ENCODE peak calls at places on chromosomes 3 and 15, in seven cellular contexts. One of them, this sample, is unnamed.

GRCh38 chr15:94607176-94607654 is 375.9 kb downstream of the MCTP2 start:
- DNase-seq in D721Med: no peak
- DNase-seq in amniotic epithelial cell: no peak
- DNase-seq in astrocyte of the spinal cord: no peak
- DNase-seq in NCI-H2171: no peak
- DNase-seq in activated T-cell treated with anti-CD3 and anti-CD28 coated beads for 1 hour: no peak
- DNase-seq in activated CD4-positive, alpha-beta T cell treated with anti-CD3 and anti-CD28 coated beads for 4 hours: no peak
- DNase-seq in this sample: no peak

GRCh38 chr15:97941572-97941971 is 18.9 kb upstream of the ARRDC4 start:
- DNase-seq in activated T-cell treated with anti-CD3 and anti-CD28 coated beads for 1 hour: no peak
- DNase-seq in activated CD4-positive, alpha-beta T cell treated with anti-CD3 and anti-CD28 coated beads for 4 hours: no peak
- DNase-seq in amniotic epithelial cell: no peak
- DNase-seq in NCI-H2171: no peak
- DNase-seq in D721Med: no peak
- DNase-seq in astrocyte of the spinal cord: no peak
- DNase-seq in this sample: no peak

GRCh38 chr15:29674661-29675533 is 147.4 kb downstream of the TJP1 start:
- DNase-seq in astrocyte of the spinal cord: peak
- DNase-seq in NCI-H2171: peak
- DNase-seq in activated CD4-positive, alpha-beta T cell treated with anti-CD3 and anti-CD28 coated beads for 4 hours: no peak
- DNase-seq in amniotic epithelial cell: peak
- DNase-seq in D721Med: no peak
- DNase-seq in activated T-cell treated with anti-CD3 and anti-CD28 coated beads for 1 hour: no peak
- DNase-seq in this sample: no peak

GRCh38 chr3:132721479-132722164 is 587 bp downstream of the NPHP3 start:
- DNase-seq in amniotic epithelial cell: peak
- DNase-seq in activated T-cell treated with anti-CD3 and anti-CD28 coated beads for 1 hour: no peak
- DNase-seq in astrocyte of the spinal cord: peak
- DNase-seq in NCI-H2171: no peak
- DNase-seq in activated CD4-positive, alpha-beta T cell treated with anti-CD3 and anti-CD28 coated beads for 4 hours: peak
- DNase-seq in D721Med: no peak
- DNase-seq in this sample: peak

GRCh38 chr3:178300441-178300959 is 235.7 kb upstream of the KCNMB2 start:
- DNase-seq in activated T-cell treated with anti-CD3 and anti-CD28 coated beads for 1 hour: no peak
- DNase-seq in activated CD4-positive, alpha-beta T cell treated with anti-CD3 and anti-CD28 coated beads for 4 hours: no peak
- DNase-seq in D721Med: no peak
- DNase-seq in NCI-H2171: no peak
- DNase-seq in astrocyte of the spinal cord: no peak
- DNase-seq in amniotic epithelial cell: no peak
- DNase-seq in this sample: no peak

GRCh38 chr3:18124501-18124900 is 300.6 kb downstream of the SATB1 start:
- DNase-seq in activated CD4-positive, alpha-beta T cell treated with anti-CD3 and anti-CD28 coated beads for 4 hours: no peak
- DNase-seq in activated T-cell treated with anti-CD3 and anti-CD28 coated beads for 1 hour: no peak
- DNase-seq in astrocyte of the spinal cord: peak
- DNase-seq in NCI-H2171: peak
- DNase-seq in D721Med: no peak
- DNase-seq in amniotic epithelial cell: no peak
- DNase-seq in this sample: peak

GRCh38 chr3:97871788-97872187 is 50.0 kb downstream of the CRYBG3 start:
- DNase-seq in NCI-H2171: no peak
- DNase-seq in activated T-cell treated with anti-CD3 and anti-CD28 coated beads for 1 hour: no peak
- DNase-seq in D721Med: no peak
- DNase-seq in activated CD4-positive, alpha-beta T cell treated with anti-CD3 and anti-CD28 coated beads for 4 hours: no peak
- DNase-seq in amniotic epithelial cell: peak
- DNase-seq in astrocyte of the spinal cord: no peak
- DNase-seq in this sample: no peak

GRCh38 chr3:180962530-180962929 is 27.0 kb downstream of the DNAJC19 start:
- DNase-seq in activated T-cell treated with anti-CD3 and anti-CD28 coated beads for 1 hour: no peak
- DNase-seq in D721Med: no peak
- DNase-seq in astrocyte of the spinal cord: no peak
- DNase-seq in NCI-H2171: no peak
- DNase-seq in activated CD4-positive, alpha-beta T cell treated with anti-CD3 and anti-CD28 coated beads for 4 hours: no peak
- DNase-seq in amniotic epithelial cell: no peak
- DNase-seq in this sample: no peak

GRCh38 chr15:89129123-89129815 is 41.0 kb downstream of the ABHD2 start:
- DNase-seq in activated CD4-positive, alpha-beta T cell treated with anti-CD3 and anti-CD28 coated beads for 4 hours: peak
- DNase-seq in NCI-H2171: no peak
- DNase-seq in amniotic epithelial cell: peak
- DNase-seq in D721Med: no peak
- DNase-seq in astrocyte of the spinal cord: no peak
- DNase-seq in activated T-cell treated with anti-CD3 and anti-CD28 coated beads for 1 hour: peak
- DNase-seq in this sample: peak

GRCh38 chr3:72418149-72418686 is 430.0 kb downstream of the SHQ1 start:
- DNase-seq in activated T-cell treated with anti-CD3 and anti-CD28 coated beads for 1 hour: no peak
- DNase-seq in NCI-H2171: no peak
- DNase-seq in astrocyte of the spinal cord: no peak
- DNase-seq in activated CD4-positive, alpha-beta T cell treated with anti-CD3 and anti-CD28 coated beads for 4 hours: no peak
- DNase-seq in amniotic epithelial cell: no peak
- DNase-seq in D721Med: no peak
- DNase-seq in this sample: no peak

GRCh38 chr15:35293353-35294130 is 208.4 kb upstream of the NANOGP8 start:
- DNase-seq in astrocyte of the spinal cord: peak
- DNase-seq in activated CD4-positive, alpha-beta T cell treated with anti-CD3 and anti-CD28 coated beads for 4 hours: no peak
- DNase-seq in activated T-cell treated with anti-CD3 and anti-CD28 coated beads for 1 hour: no peak
- DNase-seq in NCI-H2171: no peak
- DNase-seq in amniotic epithelial cell: peak
- DNase-seq in D721Med: no peak
- DNase-seq in this sample: no peak

GRCh38 chr3:46901591-46902187 is 24.2 kb downstream of the PTH1R start:
- DNase-seq in astrocyte of the spinal cord: no peak
- DNase-seq in amniotic epithelial cell: no peak
- DNase-seq in activated T-cell treated with anti-CD3 and anti-CD28 coated beads for 1 hour: no peak
- DNase-seq in NCI-H2171: no peak
- DNase-seq in D721Med: no peak
- DNase-seq in activated CD4-positive, alpha-beta T cell treated with anti-CD3 and anti-CD28 coated beads for 4 hours: no peak
- DNase-seq in this sample: no peak

GRCh38 chr3:180619723-180620122 is 17.8 kb downstream of the TTC14 start:
- DNase-seq in activated CD4-positive, alpha-beta T cell treated with anti-CD3 and anti-CD28 coated beads for 4 hours: no peak
- DNase-seq in D721Med: no peak
- DNase-seq in amniotic epithelial cell: no peak
- DNase-seq in activated T-cell treated with anti-CD3 and anti-CD28 coated beads for 1 hour: no peak
- DNase-seq in astrocyte of the spinal cord: peak
- DNase-seq in NCI-H2171: no peak
- DNase-seq in this sample: no peak

GRCh38 chr3:189806171-189806951 is 175.2 kb downstream of the TP63 start:
- DNase-seq in NCI-H2171: no peak
- DNase-seq in activated T-cell treated with anti-CD3 and anti-CD28 coated beads for 1 hour: no peak
- DNase-seq in astrocyte of the spinal cord: no peak
- DNase-seq in amniotic epithelial cell: no peak
- DNase-seq in activated CD4-positive, alpha-beta T cell treated with anti-CD3 and anti-CD28 coated beads for 4 hours: no peak
- DNase-seq in D721Med: no peak
- DNase-seq in this sample: no peak

GRCh38 chr15:40100133-40100946 is 8.3 kb downstream of the BMF start:
- DNase-seq in activated CD4-positive, alpha-beta T cell treated with anti-CD3 and anti-CD28 coated beads for 4 hours: no peak
- DNase-seq in NCI-H2171: no peak
- DNase-seq in astrocyte of the spinal cord: no peak
- DNase-seq in D721Med: no peak
- DNase-seq in activated T-cell treated with anti-CD3 and anti-CD28 coated beads for 1 hour: no peak
- DNase-seq in amniotic epithelial cell: no peak
- DNase-seq in this sample: no peak

GRCh38 chr15:29083161-29083560 is 186.5 kb downstream of the NSMCE3 start:
- DNase-seq in amniotic epithelial cell: no peak
- DNase-seq in astrocyte of the spinal cord: no peak
- DNase-seq in activated CD4-positive, alpha-beta T cell treated with anti-CD3 and anti-CD28 coated beads for 4 hours: no peak
- DNase-seq in activated T-cell treated with anti-CD3 and anti-CD28 coated beads for 1 hour: no peak
- DNase-seq in D721Med: no peak
- DNase-seq in NCI-H2171: no peak
- DNase-seq in this sample: no peak

GRCh38 chr3:184873136-184873535 is 61.2 kb downstream of the VPS8 start:
- DNase-seq in amniotic epithelial cell: no peak
- DNase-seq in D721Med: no peak
- DNase-seq in activated T-cell treated with anti-CD3 and anti-CD28 coated beads for 1 hour: no peak
- DNase-seq in activated CD4-positive, alpha-beta T cell treated with anti-CD3 and anti-CD28 coated beads for 4 hours: no peak
- DNase-seq in astrocyte of the spinal cord: no peak
- DNase-seq in NCI-H2171: no peak
- DNase-seq in this sample: no peak

GRCh38 chr15:48653913-48654630 is 8.6 kb upstream of the FBN1 start:
- DNase-seq in astrocyte of the spinal cord: no peak
- DNase-seq in activated T-cell treated with anti-CD3 and anti-CD28 coated beads for 1 hour: no peak
- DNase-seq in NCI-H2171: no peak
- DNase-seq in activated CD4-positive, alpha-beta T cell treated with anti-CD3 and anti-CD28 coated beads for 4 hours: no peak
- DNase-seq in amniotic epithelial cell: no peak
- DNase-seq in D721Med: no peak
- DNase-seq in this sample: no peak

GRCh38 chr3:122578110-122578740 is 775 bp downstream of the PARP15 start:
- DNase-seq in activated T-cell treated with anti-CD3 and anti-CD28 coated beads for 1 hour: no peak
- DNase-seq in amniotic epithelial cell: no peak
- DNase-seq in D721Med: no peak
- DNase-seq in NCI-H2171: no peak
- DNase-seq in astrocyte of the spinal cord: no peak
- DNase-seq in activated CD4-positive, alpha-beta T cell treated with anti-CD3 and anti-CD28 coated beads for 4 hours: no peak
- DNase-seq in this sample: no peak

GRCh38 chr3:34239287-34239686 is 440.9 kb downstream of the PDCD6IP start:
- DNase-seq in astrocyte of the spinal cord: no peak
- DNase-seq in activated CD4-positive, alpha-beta T cell treated with anti-CD3 and anti-CD28 coated beads for 4 hours: no peak
- DNase-seq in D721Med: no peak
- DNase-seq in activated T-cell treated with anti-CD3 and anti-CD28 coated beads for 1 hour: no peak
- DNase-seq in NCI-H2171: no peak
- DNase-seq in amniotic epithelial cell: no peak
- DNase-seq in this sample: no peak

GRCh38 chr15:66939451-66940023 is 125.9 kb upstream of the SMAD3 start:
- DNase-seq in D721Med: no peak
- DNase-seq in activated T-cell treated with anti-CD3 and anti-CD28 coated beads for 1 hour: no peak
- DNase-seq in amniotic epithelial cell: no peak
- DNase-seq in astrocyte of the spinal cord: no peak
- DNase-seq in NCI-H2171: no peak
- DNase-seq in activated CD4-positive, alpha-beta T cell treated with anti-CD3 and anti-CD28 coated beads for 4 hours: no peak
- DNase-seq in this sample: no peak

GRCh38 chr15:75451202-75451673 is 252 bp downstream of the SIN3A start:
- DNase-seq in activated CD4-positive, alpha-beta T cell treated with anti-CD3 and anti-CD28 coated beads for 4 hours: no peak
- DNase-seq in amniotic epithelial cell: no peak
- DNase-seq in NCI-H2171: no peak
- DNase-seq in astrocyte of the spinal cord: no peak
- DNase-seq in D721Med: no peak
- DNase-seq in activated T-cell treated with anti-CD3 and anti-CD28 coated beads for 1 hour: no peak
- DNase-seq in this sample: no peak

GRCh38 chr15:101039461-101039860 is 120.3 kb downstream of the LRRK1 start:
- DNase-seq in activated CD4-positive, alpha-beta T cell treated with anti-CD3 and anti-CD28 coated beads for 4 hours: no peak
- DNase-seq in NCI-H2171: no peak
- DNase-seq in D721Med: no peak
- DNase-seq in astrocyte of the spinal cord: peak
- DNase-seq in amniotic epithelial cell: peak
- DNase-seq in activated T-cell treated with anti-CD3 and anti-CD28 coated beads for 1 hour: no peak
- DNase-seq in this sample: no peak

GRCh38 chr15:44194397-44195150 is 497 bp downstream of the FRMD5 start:
- DNase-seq in activated T-cell treated with anti-CD3 and anti-CD28 coated beads for 1 hour: peak
- DNase-seq in astrocyte of the spinal cord: peak
- DNase-seq in amniotic epithelial cell: peak
- DNase-seq in NCI-H2171: peak
- DNase-seq in D721Med: peak
- DNase-seq in activated CD4-positive, alpha-beta T cell treated with anti-CD3 and anti-CD28 coated beads for 4 hours: peak
- DNase-seq in this sample: no peak

GRCh38 chr3:54344601-54345216 is 222.4 kb downstream of the CACNA2D3 start:
- DNase-seq in astrocyte of the spinal cord: no peak
- DNase-seq in D721Med: no peak
- DNase-seq in amniotic epithelial cell: no peak
- DNase-seq in activated T-cell treated with anti-CD3 and anti-CD28 coated beads for 1 hour: no peak
- DNase-seq in activated CD4-positive, alpha-beta T cell treated with anti-CD3 and anti-CD28 coated beads for 4 hours: no peak
- DNase-seq in NCI-H2171: no peak
- DNase-seq in this sample: no peak

This sample was measured in NCI-H748 treated with DMSO at 0.1 percent for 48 hours.